ENCODE peak calls at places on chromosomes 2 and 18, in six cellular contexts. C is activated CD4-positive, alpha-beta T cell treated with anti-CD3 and anti-CD28 coated beads, Interleukin-2, amount 50 U/mL, for 4 hours; T is RCC 7860; O is T-helper 1 cell; L is NCI-H2171; P is tibial artery. R is an unnamed sample.

GRCh38 chr18:49011291-49011746 is 60.6 kb upstream of the SMAD7 start:
- DNase-seq in L (no peak), C (no peak), P (peak), T (no peak), O (no peak), R (peak)

GRCh38 chr2:60463249-60463648 is 90.2 kb downstream of the BCL11A start:
- DNase-seq in L (no peak), O (no peak), C (no peak), P (no peak), T (no peak), R (no peak)

GRCh38 chr2:215755651-215756350 is 257.6 kb downstream of the MREG start:
- DNase-seq in L (no peak), C (no peak), T (no peak), O (no peak), P (no peak), R (no peak)

GRCh38 chr18:63994783-63995399 is 25.0 kb downstream of the SERPINB8 start:
- DNase-seq in L (peak), O (peak), P (no peak), T (peak), C (peak), R (no peak)

GRCh38 chr18:79739440-79739778 is 58.3 kb upstream of the KCNG2 start:
- DNase-seq in L (no peak), P (peak), T (no peak), C (no peak), O (no peak), R (no peak)

GRCh38 chr2:5391361-5391760 is 300.8 kb upstream of the SOX11 start:
- DNase-seq in L (peak), P (no peak), O (no peak), T (no peak), C (no peak), R (no peak)

GRCh38 chr2:128562471-128563347 is 244.0 kb upstream of the HS6ST1 start:
- DNase-seq in O (no peak), C (no peak), L (no peak), T (no peak), P (no peak), R (no peak)

GRCh38 chr2:12556762-12557161 is 160.0 kb upstream of the TRIB2 start:
- DNase-seq in P (no peak), T (peak), O (peak), L (no peak), C (peak), R (no peak)

GRCh38 chr18:42765225-42765624 is 350.3 kb downstream of the RIT2 start:
- DNase-seq in O (no peak), P (no peak), T (no peak), L (no peak), C (no peak), R (no peak)

GRCh38 chr2:62741954-62742722 is 36.6 kb downstream of the EHBP1 start:
- DNase-seq in O (no peak), P (no peak), C (no peak), T (no peak), L (no peak), R (no peak)

GRCh38 chr2:100658017-100658416 is 95.2 kb downstream of the PDCL3 start:
- DNase-seq in T (no peak), O (no peak), C (no peak), L (no peak), P (no peak), R (no peak)

GRCh38 chr2:232854082-232854481 is 16.0 kb upstream of the SNORC start:
- DNase-seq in P (no peak), T (peak), O (no peak), C (no peak), L (no peak), R (no peak)

GRCh38 chr2:49224426-49225010 is 70.2 kb upstream of the FSHR start:
- DNase-seq in O (no peak), L (no peak), T (no peak), P (no peak), C (no peak), R (no peak)

GRCh38 chr2:226445216-226445861 is 354.3 kb downstream of the IRS1 start:
- DNase-seq in P (no peak), C (no peak), O (no peak), T (no peak), L (no peak), R (no peak)

GRCh38 chr2:152504618-152505017 is 169.6 kb downstream of the FMNL2 start:
- DNase-seq in O (no peak), P (no peak), C (no peak), L (no peak), T (peak), R (no peak)

GRCh38 chr2:204673877-204674276 is 128.6 kb downstream of the PARD3B start:
- DNase-seq in T (peak), C (no peak), O (no peak), P (no peak), L (no peak), R (no peak)

GRCh38 chr2:230904856-230905447 is 20.1 kb downstream of the GPR55 start:
- DNase-seq in T (no peak), P (peak), C (no peak), O (no peak), L (no peak), R (peak)

GRCh38 chr2:238890131-238890530 is 42.2 kb downstream of the TWIST2 start:
- DNase-seq in C (no peak), L (no peak), P (no peak), T (no peak), O (no peak), R (no peak)

GRCh38 chr2:177429688-177430325 is 37.2 kb downstream of the AGPS start:
- DNase-seq in C (no peak), L (peak), T (peak), O (no peak), P (no peak), R (no peak)

GRCh38 chr2:148926291-148926961 is 51.4 kb downstream of the KIF5C start:
- DNase-seq in T (peak), L (no peak), P (no peak), O (peak), C (peak), R (no peak)

GRCh38 chr2:23480991-23481797 is 96.2 kb downstream of the KLHL29 start:
- DNase-seq in T (peak), C (no peak), P (no peak), O (no peak), L (peak), R (no peak)

GRCh38 chr2:28391564-28392296 is 928 bp upstream of the FOSL2 start:
- DNase-seq in O (peak), C (peak), T (peak), P (peak), L (peak), R (peak)

GRCh38 chr2:127153691-127154158 is 46.8 kb upstream of the BIN1 start:
- DNase-seq in O (no peak), C (no peak), T (peak), P (no peak), L (no peak), R (peak)

GRCh38 chr2:37869304-37869703 is 55.8 kb upstream of the RMDN2 start:
- DNase-seq in C (no peak), P (no peak), O (no peak), T (no peak), L (no peak), R (no peak)

GRCh38 chr18:11070593-11070992 is 78.8 kb downstream of the PIEZO2 start:
- DNase-seq in L (no peak), P (no peak), C (no peak), T (no peak), O (no peak), R (no peak)

GRCh38 chr18:59837586-59837985 is 62.2 kb upstream of the PMAIP1 start:
- DNase-seq in T (peak), L (peak), C (peak), P (no peak), O (peak), R (no peak)

GRCh38 chr2:54432181-54433020 is 23.7 kb upstream of the SPTBN1 start:
- DNase-seq in L (no peak), T (no peak), O (no peak), C (no peak), P (no peak), R (no peak)

GRCh38 chr2:69645026-69645425 is 1.5 kb upstream of the AAK1 start:
- DNase-seq in T (no peak), L (no peak), C (no peak), O (peak), P (no peak), R (no peak)

R was measured in mesenteric fat pad.